ENCODE peak calls at places on chromosomes 2 and 18, in ten cellular contexts. G is fibroblast of lung, M is GM23248, Q is mammary epithelial cell, B is PC-9, S is MM.1S, D is IMR-90, Z is HCT116, P is GM23338, V is mesenchymal stem cell. X is an unnamed sample.

GRCh38 chr2:220241423-220241822 is 614.0 kb downstream of the SLC4A3 start:
- DNase-seq in G (no peak), M (peak), Q (no peak), B (no peak), S (no peak), D (no peak), Z (no peak), P (no peak), V (no peak), X (no peak)

GRCh38 chr2:70425682-70426301 is 123.9 kb upstream of the FAM136A start:
- DNase-seq in G (no peak), M (no peak), Q (peak), B (peak), S (no peak), D (no peak), Z (no peak), P (no peak), V (no peak), X (no peak)

GRCh38 chr2:171531836-171532450 is 9.7 kb downstream of the CYBRD1 start:
- DNase-seq in G (no peak), M (peak), Q (no peak), B (no peak), S (no peak), D (peak), Z (no peak), P (no peak), V (peak), X (no peak)

GRCh38 chr2:232537079-232537478 is 2.4 kb upstream of the CHRNG start:
- DNase-seq in G (no peak), M (no peak), Q (no peak), B (no peak), S (no peak), D (no peak), Z (no peak), P (peak), V (no peak), X (peak)

GRCh38 chr2:177239934-177240600 is 24.5 kb downstream of the NFE2L2 start:
- DNase-seq in G (peak), M (peak), Q (peak), B (peak), S (no peak), D (peak), Z (no peak), P (no peak), V (peak), X (peak)

GRCh38 chr2:174846941-174847938 is 83.0 kb upstream of the CHRNA1 start:
- DNase-seq in G (peak), M (peak), Q (peak), B (peak), S (no peak), D (peak), Z (no peak), P (peak), V (peak), X (no peak)

GRCh38 chr2:205792908-205793307 is 110.6 kb downstream of the NRP2 start:
- DNase-seq in G (peak), M (no peak), Q (no peak), B (no peak), S (no peak), D (peak), Z (no peak), P (no peak), V (no peak), X (no peak)

GRCh38 chr2:68413466-68413865 is 48.4 kb downstream of the PLEK start:
- DNase-seq in G (no peak), M (no peak), Q (no peak), B (no peak), S (no peak), D (no peak), Z (no peak), P (no peak), V (no peak), X (no peak)

GRCh38 chr18:75208836-75209128 is 157 bp downstream of the PTGR3 start:
- DNase-seq in G (no peak), M (no peak), Q (no peak), B (no peak), S (no peak), D (no peak), Z (no peak), P (no peak), V (no peak), X (no peak)

GRCh38 chr18:33440384-33441043 is at the start of gene CCDC178:
- DNase-seq in G (peak), M (peak), Q (no peak), B (no peak), S (no peak), D (peak), Z (no peak), P (peak), V (peak), X (no peak)

GRCh38 chr2:156322103-156322671 is 10.3 kb downstream of the NR4A2 start:
- DNase-seq in G (no peak), M (no peak), Q (no peak), B (no peak), S (no peak), D (no peak), Z (no peak), P (no peak), V (peak), X (no peak)

GRCh38 chr2:217091531-217091930 is 231.7 kb upstream of the TNP1 start:
- DNase-seq in G (no peak), M (no peak), Q (no peak), B (no peak), S (no peak), D (no peak), Z (no peak), P (no peak), V (no peak), X (no peak)

GRCh38 chr2:217086038-217086522 is 226.2 kb upstream of the TNP1 start:
- DNase-seq in G (peak), M (peak), Q (no peak), B (no peak), S (no peak), D (peak), Z (no peak), P (no peak), V (peak), X (no peak)

GRCh38 chr2:217090884-217091283 is 231.0 kb upstream of the TNP1 start:
- DNase-seq in G (no peak), M (no peak), Q (no peak), B (no peak), S (no peak), D (no peak), Z (no peak), P (no peak), V (no peak), X (no peak)

GRCh38 chr2:217092710-217093379 is 233.0 kb upstream of the TNP1 start:
- DNase-seq in G (no peak), M (no peak), Q (no peak), B (no peak), S (no peak), D (no peak), Z (no peak), P (no peak), V (no peak), X (no peak)

GRCh38 chr2:217090024-217090473 is 230.2 kb upstream of the TNP1 start:
- DNase-seq in G (peak), M (peak), Q (no peak), B (no peak), S (peak), D (peak), Z (no peak), P (no peak), V (peak), X (peak)
- H2AFZ ChIP-seq in G (peak), M (peak), Q (peak), B (no peak), S (peak), D (no peak), Z (no peak), P (peak), V (no peak), X (peak)

DNA sequence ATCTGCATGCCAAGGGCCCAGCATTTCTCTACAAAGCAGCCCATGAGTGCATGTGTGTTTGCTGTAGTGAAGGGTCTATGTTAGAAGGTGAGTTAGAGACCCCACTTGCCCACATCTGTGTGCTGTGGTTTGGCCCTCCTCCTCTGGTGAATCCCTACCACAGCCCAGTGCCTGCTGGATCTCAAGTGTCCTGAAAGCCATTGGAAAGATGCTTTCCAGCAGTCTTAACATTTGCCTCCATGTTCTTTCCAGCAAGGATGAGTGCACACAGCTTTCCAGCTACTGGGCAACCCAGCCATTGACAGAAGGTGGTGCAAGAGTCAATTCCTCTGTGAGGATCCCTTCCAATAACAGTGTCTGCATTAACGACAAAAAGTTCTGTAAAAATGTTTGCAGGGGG is 13.6 kb downstream of the CRIM1 start:
- DNase-seq in G (no peak), M (no peak), Q (no peak), B (no peak), S (no peak), D (no peak), Z (no peak), P (no peak), V (no peak), X (no peak)
- H2AFZ ChIP-seq in G (no peak), M (no peak), Q (no peak), B (no peak), S (no peak), D (no peak), Z (no peak), P (no peak), V (no peak), X (no peak)

GRCh38 chr2:38487852-38488251 is 110.8 kb upstream of the ATL2 start:
- DNase-seq in G (no peak), M (no peak), Q (no peak), B (no peak), S (no peak), D (no peak), Z (no peak), P (no peak), V (no peak), X (no peak)

GRCh38 chr2:38484957-38485356 is 107.9 kb upstream of the ATL2 start:
- DNase-seq in G (no peak), M (no peak), Q (no peak), B (no peak), S (no peak), D (no peak), Z (no peak), P (no peak), V (no peak), X (no peak)

GRCh38 chr2:38483773-38484501 is 106.9 kb upstream of the ATL2 start:
- DNase-seq in G (no peak), M (no peak), Q (no peak), B (no peak), S (no peak), D (no peak), Z (no peak), P (no peak), V (no peak), X (no peak)

GRCh38 chr2:38485734-38486133 is 108.7 kb upstream of the ATL2 start:
- DNase-seq in G (no peak), M (no peak), Q (no peak), B (no peak), S (no peak), D (no peak), Z (no peak), P (no peak), V (no peak), X (peak)

DNA sequence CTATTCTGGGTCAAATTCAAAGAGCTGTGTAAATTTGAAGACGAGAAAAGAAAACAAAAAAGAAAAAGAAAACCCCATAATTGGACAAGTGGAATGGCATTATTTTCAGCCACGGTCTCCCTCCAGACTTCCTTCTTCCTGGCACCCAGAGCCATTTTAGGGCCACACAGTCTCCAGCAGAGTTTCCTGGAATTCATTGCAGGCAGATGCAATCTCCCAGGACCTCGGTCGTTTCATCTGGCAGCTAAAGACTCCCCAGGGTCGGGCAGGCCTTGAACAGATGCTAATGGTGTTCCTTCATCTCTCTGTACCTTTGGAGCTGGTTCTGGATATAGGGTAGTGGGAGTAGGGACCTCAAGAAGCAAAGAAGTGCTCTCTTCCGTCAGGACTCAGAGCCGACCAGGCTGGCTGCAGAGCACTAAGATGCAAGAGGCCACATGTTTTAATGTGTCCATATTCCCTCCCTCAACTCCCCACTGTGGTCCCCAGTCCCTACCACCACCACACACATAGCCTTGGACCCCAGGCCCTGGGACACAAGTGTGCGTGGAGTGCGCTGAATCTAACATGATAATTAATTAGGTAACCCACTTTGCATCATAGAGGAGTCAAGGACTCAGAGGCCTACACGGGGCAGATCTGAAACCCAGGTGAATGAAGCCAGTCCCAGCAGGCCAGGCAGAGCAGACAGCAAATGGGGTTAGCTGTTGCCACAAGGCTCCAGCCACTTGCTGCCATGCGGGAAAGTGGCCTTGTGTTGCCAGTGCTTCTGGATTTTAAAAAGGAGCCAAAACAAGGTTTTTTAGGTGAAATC is 109.3 kb upstream of the ATL2 start:
- DNase-seq in G (no peak), M (no peak), Q (no peak), B (no peak), S (no peak), D (no peak), Z (no peak), P (no peak), V (no peak), X (no peak)
- H2AFZ ChIP-seq in G (no peak), M (no peak), Q (no peak), B (no peak), S (no peak), D (no peak), Z (no peak), P (peak), V (no peak), X (no peak)

DNA sequence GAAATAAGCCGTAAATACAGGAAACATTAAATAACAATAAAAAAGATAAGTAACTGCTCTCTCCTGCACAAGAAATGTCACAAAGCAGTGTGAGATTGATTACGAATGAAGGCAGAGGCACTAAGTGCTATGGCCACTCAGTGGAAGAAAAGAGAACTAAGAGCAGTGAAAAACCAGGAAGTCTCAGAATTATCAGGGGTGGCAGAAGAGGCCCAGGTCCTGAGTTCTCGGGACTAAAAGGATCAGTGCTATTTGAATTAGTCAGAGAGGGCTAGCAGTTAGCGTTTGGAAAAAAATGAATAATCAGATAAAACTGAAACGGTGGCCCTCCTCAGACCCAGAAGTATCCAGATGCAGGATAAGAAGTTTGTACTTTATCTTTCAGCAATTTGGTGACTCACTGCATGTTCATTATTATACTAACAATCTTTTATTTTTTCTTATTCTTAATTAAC is 367.1 kb downstream of the ZEB2 start:
- DNase-seq in G (peak), M (peak), Q (no peak), B (no peak), S (no peak), D (peak), Z (no peak), P (peak), V (peak), X (peak)
- H2AFZ ChIP-seq in G (peak), M (peak), Q (no peak), B (no peak), S (no peak), D (peak), Z (no peak), P (no peak), V (no peak), X (no peak)

GRCh38 chr2:85810376-85811172 is 56.8 kb downstream of the ATOH8 start:
- DNase-seq in G (no peak), M (no peak), Q (no peak), B (no peak), S (no peak), D (no peak), Z (no peak), P (no peak), V (no peak), X (no peak)
- H2AFZ ChIP-seq in G (no peak), M (peak), Q (no peak), B (no peak), S (no peak), D (peak), Z (no peak), P (peak), V (no peak), X (no peak)

GRCh38 chr18:5197032-5197434 is at the start of gene AKAIN1:
- DNase-seq in G (peak), M (peak), Q (peak), B (no peak), S (no peak), D (peak), Z (no peak), P (peak), V (peak), X (no peak)
- H2AFZ ChIP-seq in G (no peak), M (no peak), Q (no peak), B (no peak), S (no peak), D (peak), Z (no peak), P (peak), V (no peak), X (no peak)

GRCh38 chr18:27717250-27717649 is 459.7 kb downstream of the CDH2 start:
- DNase-seq in G (no peak), M (no peak), Q (no peak), B (no peak), S (no peak), D (no peak), Z (no peak), P (no peak), V (no peak), X (no peak)

GRCh38 chr18:27728659-27729058 is 448.3 kb downstream of the CDH2 start:
- DNase-seq in G (no peak), M (no peak), Q (no peak), B (no peak), S (no peak), D (no peak), Z (no peak), P (no peak), V (no peak), X (no peak)

GRCh38 chr18:27717816-27718215 is 459.1 kb downstream of the CDH2 start:
- DNase-seq in G (no peak), M (no peak), Q (no peak), B (no peak), S (no peak), D (no peak), Z (no peak), P (peak), V (no peak), X (no peak)

DNA sequence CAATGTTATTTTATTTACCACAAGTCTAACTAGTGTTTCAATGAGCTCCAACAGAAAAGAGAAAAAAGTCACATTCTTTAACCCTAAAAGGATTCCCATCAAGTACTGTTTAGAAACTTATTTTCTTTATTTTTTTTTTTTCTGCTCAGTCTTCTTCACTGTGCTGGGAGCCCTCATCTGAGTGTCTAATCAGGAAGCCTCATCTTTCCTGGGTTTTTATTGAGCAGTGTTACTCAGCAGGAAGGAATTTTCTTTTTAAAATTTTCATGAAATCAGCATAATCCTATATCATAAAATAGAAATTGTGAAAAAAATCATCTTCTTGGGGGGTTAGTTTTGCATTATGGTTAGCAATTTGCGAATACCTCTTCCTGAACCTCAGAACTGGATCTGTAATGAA is 453.8 kb downstream of the CDH2 start:
- DNase-seq in G (no peak), M (peak), Q (no peak), B (no peak), S (no peak), D (no peak), Z (no peak), P (no peak), V (peak), X (no peak)
- H2AFZ ChIP-seq in G (no peak), M (no peak), Q (no peak), B (no peak), S (no peak), D (no peak), Z (no peak), P (peak), V (no peak), X (no peak)